ENCODE peak calls at places on chromosomes 6 and 20, in four cellular contexts. S is hepatocyte; C is ovary; Q is CD4-positive, alpha-beta T cell. G is an unnamed sample.

GRCh38 chr20:4666001-4666470 is 55.7 kb upstream of the PRND start:
- DNase-seq in S (no peak), C (no peak), Q (peak; percentile 35), G (no peak)

GRCh38 chr6:47352966-47353365 is 43.3 kb upstream of the TNFRSF21 start:
- DNase-seq in S (no peak), C (no peak), Q (no peak), G (no peak)

GRCh38 chr20:3162080-3162611 is 2.5 kb upstream of the FASTKD5 start:
- DNase-seq in S (no peak), C (no peak), Q (no peak), G (no peak)

GRCh38 chr6:43636312-43636667 is 650 bp downstream of the MAD2L1BP start:
- DNase-seq in S (peak; percentile 27), C (no peak), Q (no peak), G (no peak)

GRCh38 chr20:53387983-53388675 is 205.5 kb downstream of the ZNF217 start:
- DNase-seq in S (no peak), C (no peak), Q (no peak), G (no peak)

GRCh38 chr6:148509789-148510581 is 167.3 kb downstream of the SASH1 start:
- DNase-seq in S (peak; percentile 56), C (no peak), Q (no peak), G (no peak)

GRCh38 chr20:44603327-44603726 is 20.9 kb downstream of the PKIG start:
- DNase-seq in S (no peak), C (no peak), Q (no peak), G (no peak)

GRCh38 chr20:5181955-5182354 is 55.1 kb downstream of the CDS2 start:
- DNase-seq in S (no peak), C (no peak), Q (no peak), G (no peak)

GRCh38 chr6:165487950-165488349 is 175.1 kb downstream of the PDE10A start:
- DNase-seq in S (no peak), C (no peak), Q (no peak), G (no peak)

GRCh38 chr20:20233041-20233514 is 134.8 kb upstream of the INSM1 start:
- DNase-seq in S (no peak), C (no peak), Q (no peak), G (no peak)

GRCh38 chr20:54772931-54773642 is 297.7 kb downstream of the DOK5 start:
- DNase-seq in S (no peak), C (no peak), Q (no peak), G (no peak)

GRCh38 chr6:86306210-86306609 is 631.1 kb upstream of the HTR1E start:
- DNase-seq in S (no peak), C (no peak), Q (no peak), G (no peak)

GRCh38 chr6:137043710-137044365 is 927 bp downstream of the IL20RA start:
- DNase-seq in S (peak; percentile 34), C (peak; percentile 37), Q (no peak), G (no peak)

GRCh38 chr6:68718379-68719073 is 83.4 kb downstream of the ADGRB3 start:
- DNase-seq in S (no peak), C (no peak), Q (no peak), G (no peak)

GRCh38 chr6:15621203-15622044 is 41.4 kb downstream of the DTNBP1 start:
- DNase-seq in S (peak; percentile 29), C (no peak), Q (no peak), G (no peak)

GRCh38 chr20:10565191-10565921 is 108.4 kb downstream of the JAG1 start:
- DNase-seq in S (peak; percentile 66), C (no peak), Q (no peak), G (no peak)

GRCh38 chr6:106766201-106766600 is 136.8 kb downstream of the QRSL1 start:
- DNase-seq in S (no peak), C (no peak), Q (no peak), G (no peak)

GRCh38 chr20:11555510-11555909 is 362.2 kb upstream of the BTBD3 start:
- DNase-seq in S (no peak), C (no peak), Q (no peak), G (no peak)

GRCh38 chr20:61419010-61419409 is 166.9 kb downstream of the CDH4 start:
- DNase-seq in S (no peak), C (no peak), Q (no peak), G (no peak)

GRCh38 chr6:132298344-132298949 is 102.8 kb downstream of the MOXD1 start:
- DNase-seq in S (peak; percentile 73), C (no peak), Q (no peak), G (no peak)

GRCh38 chr6:159174263-159174974 is 5.2 kb downstream of the FNDC1 start:
- DNase-seq in S (peak; percentile 89), C (peak; percentile 33), Q (peak; percentile 49), G (peak; percentile 52)
- TF ChIP-seq CTCF in S (peak; percentile 98), C (peak; percentile 19), Q (peak; percentile 81), G (peak; percentile 70)

DNA sequence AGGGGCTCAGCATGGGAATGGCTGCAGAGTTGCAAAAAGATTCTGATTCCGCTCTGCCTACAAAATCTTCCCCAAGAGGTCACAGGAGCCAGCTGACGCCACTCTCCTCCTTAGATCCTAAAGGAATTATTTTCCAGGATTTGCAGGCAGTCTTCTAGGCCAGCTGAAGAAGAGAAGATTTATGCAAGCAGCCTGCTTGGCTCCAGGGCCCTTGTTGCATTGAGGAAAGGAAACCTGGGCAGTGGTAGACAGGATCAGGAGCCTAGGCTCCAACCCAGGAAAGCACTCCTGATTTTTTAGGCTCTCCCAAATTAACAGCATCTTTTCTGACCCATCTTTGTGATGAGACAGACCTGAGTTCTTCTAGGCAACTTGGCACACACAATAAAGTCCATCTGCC is 245.8 kb downstream of the PKHD1 start:
- DNase-seq in S (no peak), C (no peak), Q (no peak), G (no peak)
- TF ChIP-seq CTCF in S (no peak), C (no peak), Q (no peak), G (no peak)

DNA sequence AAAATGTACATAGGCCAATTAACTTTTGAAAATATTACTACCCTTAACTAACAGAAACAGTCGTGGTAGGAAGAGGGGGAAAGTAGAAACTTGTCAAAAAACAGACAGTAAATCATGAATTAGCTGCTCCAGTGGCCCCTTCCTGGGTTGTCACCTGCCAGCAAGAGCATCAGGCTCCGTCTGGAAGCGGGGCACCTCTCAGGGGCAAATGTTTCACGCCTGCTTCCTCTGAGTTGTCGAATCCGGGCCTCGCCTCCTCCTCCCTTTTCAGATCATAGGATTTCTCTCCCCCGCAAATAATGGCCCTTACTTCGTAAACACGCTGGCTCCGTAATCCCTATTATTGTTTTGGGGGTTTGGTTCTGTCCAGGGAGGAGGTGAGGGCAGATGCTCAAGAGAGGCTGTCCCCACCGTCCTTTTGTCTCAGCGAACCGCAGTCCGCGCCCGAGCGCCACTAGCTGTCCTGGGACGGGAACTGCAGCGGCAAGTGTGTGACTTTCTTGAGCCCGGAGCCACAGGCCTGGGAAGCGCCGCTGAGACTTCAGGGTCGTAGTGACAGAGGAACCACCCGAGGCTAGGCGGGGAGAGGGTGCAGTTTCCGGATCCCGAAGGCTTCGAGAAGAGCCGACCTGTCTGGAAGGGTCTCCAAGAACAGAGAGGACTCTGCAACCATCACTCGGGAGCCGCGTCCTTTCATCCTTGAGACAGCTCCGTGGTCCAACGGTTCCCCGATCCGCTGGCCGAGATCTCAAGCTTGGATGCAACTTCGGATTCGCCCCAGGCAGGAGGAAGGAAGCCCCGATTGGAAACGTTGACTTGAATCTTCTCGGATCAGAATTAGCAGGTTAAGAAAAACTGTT is 214.5 kb upstream of the ZNF184 start:
- DNase-seq in S (peak; percentile 93), C (peak; percentile 80), Q (peak; percentile 63), G (peak; percentile 63)
- TF ChIP-seq CTCF in S (peak; percentile 70), C (peak; percentile 57), Q (peak; percentile 66), G (no peak)

DNA sequence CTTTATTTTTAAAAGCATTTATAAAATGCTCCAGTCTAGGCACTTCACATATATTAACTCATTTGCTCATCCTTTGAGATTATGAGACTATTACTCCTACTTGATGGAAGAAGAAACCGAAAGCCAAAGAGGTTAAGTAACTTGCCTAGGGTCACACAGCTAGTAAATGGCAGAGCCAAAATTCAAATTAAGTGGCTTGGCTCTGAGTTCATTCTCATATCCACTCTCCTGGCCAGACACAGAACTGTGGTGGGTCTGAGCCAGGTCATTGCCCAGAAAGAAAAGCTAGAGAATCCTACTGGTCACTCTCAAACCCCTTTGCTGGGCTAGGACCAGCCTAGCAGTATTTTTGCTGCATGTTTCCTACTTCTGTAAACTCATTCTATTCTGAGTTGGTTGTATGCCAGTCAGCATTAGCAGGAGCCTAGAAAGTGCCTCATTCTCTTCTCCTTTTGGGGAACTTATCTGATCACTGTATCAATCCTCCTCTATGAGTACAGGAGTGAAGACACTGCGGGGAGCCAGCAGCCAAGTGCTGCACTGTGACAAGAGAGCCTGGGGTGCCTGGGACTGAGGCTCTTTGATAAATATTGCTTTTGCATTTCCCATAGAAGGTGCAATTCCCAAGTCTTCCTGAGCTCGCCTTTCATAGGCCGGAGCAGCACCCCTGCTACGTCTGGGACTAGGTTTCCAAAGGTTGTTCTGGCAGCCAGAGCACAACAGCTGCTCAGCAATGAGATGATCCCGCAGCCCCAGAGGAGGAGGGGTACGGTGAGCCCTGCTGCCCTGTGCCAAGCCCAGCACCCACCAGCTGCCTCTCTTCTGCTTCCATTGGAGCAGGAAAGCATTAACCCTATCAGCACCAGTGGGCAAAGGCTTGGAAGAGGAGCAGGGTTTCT is 728.3 kb downstream of the MAFB start:
- DNase-seq in S (no peak), C (peak; percentile 12), Q (no peak), G (no peak)
- TF ChIP-seq CTCF in S (no peak), C (no peak), Q (no peak), G (no peak)